ENCODE peak calls at places on chromosomes 1 and 21, in ten cellular contexts. X is CD8-positive, alpha-beta T cell; B is activated CD8-positive, alpha-beta T cell treated with anti-CD3 and anti-CD28 coated beads, Interleukin-2, amount 10 ng/mL, durations not matched to agents 7 days and 5 days; Q is ELF-1; R is stimulated activated CD4-positive, alpha-beta T cell treated with anti-CD3 and anti-CD28 coated beads, Interleukin-1b, Interleukin-23, amount 100 ng/mL, for 1 hour; V is SW480; F is NB4; P is mucosa of gallbladder; J is COR-L47; N is right cardiac atrium. Z is an unnamed sample.

GRCh38 chr1:240385985-240386978 is 225.7 kb downstream of the GREM2 start:
- DNase-seq in N (no peak), F (peak; percentile 2), B (no peak), R (no peak), V (no peak), J (no peak), P (no peak), Q (no peak), X (no peak), Z (no peak)

GRCh38 chr1:243487649-243488227 is 231.9 kb downstream of the SDCCAG8 start:
- DNase-seq in R (no peak), V (no peak), Q (peak; percentile 93), J (peak; percentile 13), N (no peak), F (no peak), P (no peak), B (no peak), X (no peak), Z (no peak)

GRCh38 chr1:38991638-38992449 is 768 bp downstream of the AKIRIN1 start:
- DNase-seq in V (peak; percentile 31), X (no peak), J (peak; percentile 24), N (peak; percentile 55), F (peak; percentile 55), Q (peak; percentile 60), B (peak; percentile 25), R (no peak), P (no peak), Z (no peak)

GRCh38 chr21:35674895-35675470 is 385.3 kb downstream of the SETD4 start:
- DNase-seq in V (no peak), B (no peak), J (no peak), N (no peak), X (no peak), P (no peak), F (no peak), R (no peak), Q (no peak), Z (no peak)

GRCh38 chr1:65253800-65254319 is 55.5 kb upstream of the DNAJC6 start:
- DNase-seq in B (no peak), P (no peak), J (no peak), R (no peak), N (no peak), Q (no peak), V (no peak), F (no peak), X (no peak), Z (no peak)

GRCh38 chr1:111222308-111223125 is 5.0 kb upstream of the CHI3L2 start:
- DNase-seq in N (peak; percentile 76), Q (peak; percentile 90), V (peak; percentile 67), F (peak; percentile 83), X (peak; percentile 43), B (peak; percentile 88), R (no peak), J (peak; percentile 62), P (peak; percentile 68), Z (no peak)

GRCh38 chr1:160954158-160955104 is at the start of gene ITLN2:
- DNase-seq in Q (peak; percentile 79), X (no peak), N (no peak), R (no peak), J (no peak), V (peak; percentile 68), P (no peak), B (peak; percentile 75), F (peak; percentile 73), Z (no peak)

GRCh38 chr1:178376008-178376407 is 120.8 kb downstream of the CLEC20A start:
- DNase-seq in F (no peak), J (no peak), N (no peak), R (no peak), B (no peak), Q (no peak), X (no peak), V (no peak), P (no peak), Z (no peak)

GRCh38 chr1:167935252-167936067 is 1.0 kb upstream of the DCAF6 start:
- DNase-seq in R (no peak), Q (peak; percentile 72), V (peak; percentile 79), F (peak; percentile 59), X (no peak), N (peak; percentile 30), J (peak; percentile 31), B (peak; percentile 62), P (peak; percentile 21), Z (peak; percentile 22)

GRCh38 chr1:22131875-22132486 is 10.9 kb downstream of the WNT4 start:
- DNase-seq in F (peak; percentile 61), J (peak; percentile 61), B (peak; percentile 62), V (peak; percentile 24), R (peak; percentile 4), P (no peak), Q (peak; percentile 81), N (no peak), X (no peak), Z (no peak)

GRCh38 chr1:55021965-55022546 is 17.3 kb upstream of the PCSK9 start:
- DNase-seq in N (peak; percentile 78), B (peak; percentile 78), P (peak; percentile 85), J (peak; percentile 89), R (no peak), Q (peak; percentile 98), V (peak; percentile 90), X (peak; percentile 27), F (peak; percentile 83), Z (no peak)

GRCh38 chr1:17186216-17186894 is 18.6 kb upstream of the PADI1 start:
- DNase-seq in X (no peak), P (no peak), N (no peak), F (no peak), R (no peak), Q (no peak), J (no peak), B (no peak), V (no peak), Z (no peak)

GRCh38 chr1:50275564-50275963 is 147.7 kb downstream of the DMRTA2 start:
- DNase-seq in J (peak; percentile 33), N (no peak), F (no peak), Q (no peak), P (no peak), V (no peak), X (no peak), B (no peak), R (no peak), Z (no peak)

GRCh38 chr1:27601321-27601770 is 2.6 kb downstream of the AHDC1 start:
- DNase-seq in N (no peak), B (no peak), X (no peak), F (peak; percentile 63), J (no peak), P (no peak), Q (no peak), R (no peak), V (no peak), Z (no peak)

GRCh38 chr1:202131956-202132821 is 9.5 kb downstream of the GPR37L1 start:
- DNase-seq in P (peak; percentile 61), V (no peak), B (no peak), F (no peak), R (no peak), J (no peak), N (peak; percentile 72), X (no peak), Q (peak; percentile 43), Z (no peak)

GRCh38 chr1:78236711-78237110 is 190.9 kb downstream of the GIPC2 start:
- DNase-seq in R (no peak), Q (no peak), P (no peak), F (no peak), J (no peak), B (no peak), V (no peak), X (no peak), N (no peak), Z (no peak)

GRCh38 chr1:228957535-228957934 is 222.3 kb downstream of the RHOU start:
- DNase-seq in Q (no peak), P (no peak), B (no peak), R (no peak), V (no peak), X (no peak), N (no peak), F (no peak), J (no peak), Z (no peak)

GRCh38 chr21:26169611-26170470 is 729 bp downstream of the APP start:
- DNase-seq in R (no peak), N (peak; percentile 66), B (peak; percentile 53), X (peak; percentile 1), V (peak; percentile 79), P (peak; percentile 61), J (peak; percentile 63), F (no peak), Q (peak; percentile 68), Z (peak; percentile 18)

GRCh38 chr21:22106720-22107410 is 1108.7 kb downstream of the NCAM2 start:
- DNase-seq in B (no peak), R (no peak), V (no peak), J (no peak), N (no peak), X (no peak), F (no peak), P (no peak), Q (no peak), Z (no peak)

GRCh38 chr1:109331113-109331512 is 24.3 kb upstream of the MYBPHL start:
- DNase-seq in F (no peak), V (no peak), B (no peak), P (no peak), Q (no peak), J (no peak), R (no peak), X (no peak), N (no peak), Z (no peak)

GRCh38 chr1:153742411-153743142 is 14.7 kb downstream of the INTS3 start:
- DNase-seq in Q (no peak), J (no peak), F (peak; percentile 26), X (no peak), P (peak; percentile 53), V (peak; percentile 86), B (no peak), R (no peak), N (no peak), Z (no peak)

GRCh38 chr1:208029381-208030319 is 118.7 kb upstream of the CD34 start:
- DNase-seq in P (peak; percentile 36), R (no peak), Q (no peak), J (no peak), X (no peak), N (peak; percentile 46), F (no peak), V (no peak), B (no peak), Z (no peak)

GRCh38 chr1:213415686-213416380 is 364.8 kb downstream of the RPS6KC1 start:
- DNase-seq in F (no peak), X (no peak), Q (peak; percentile 21), V (no peak), R (no peak), N (no peak), P (no peak), B (no peak), J (no peak), Z (no peak)

GRCh38 chr1:21264913-21265312 is 25.4 kb downstream of the ECE1 start:
- DNase-seq in R (no peak), B (no peak), X (no peak), J (no peak), V (no peak), Q (peak; percentile 75), P (no peak), N (no peak), F (no peak), Z (no peak)

GRCh38 chr1:156499703-156500577 is 635 bp downstream of the MEF2D start:
- DNase-seq in Q (no peak), J (no peak), R (no peak), N (peak; percentile 67), X (no peak), F (peak; percentile 62), V (no peak), P (no peak), B (peak; percentile 54), Z (no peak)

GRCh38 chr1:112711672-112712071 is 3.5 kb downstream of the PPM1J start:
- DNase-seq in V (no peak), B (no peak), P (no peak), F (no peak), Q (no peak), J (no peak), X (no peak), N (no peak), R (no peak), Z (no peak)

GRCh38 chr1:109261006-109261405 is 11.7 kb downstream of the CELSR2 start:
- DNase-seq in N (no peak), B (no peak), R (no peak), J (no peak), X (no peak), Q (no peak), V (no peak), F (no peak), P (no peak), Z (no peak)

GRCh38 chr1:38624341-38625039 is 235.1 kb downstream of the RRAGC start:
- DNase-seq in P (no peak), N (no peak), J (peak; percentile 26), V (no peak), F (no peak), B (no peak), R (no peak), Q (no peak), X (no peak), Z (no peak)